ENCODE peak calls at places on chromosomes 1 and 21, in eight cellular contexts. J is ovary, H is A549, P is suprapubic skin, V is H1, F is transverse colon, D is sigmoid colon, U is esophagus muscularis mucosa. Y is an unnamed sample.

GRCh38 chr1:5996641-5997270 is 4.5 kb upstream of the NPHP4 start:
- DNase-seq in J (no peak), H (no peak), P (no peak), V (no peak), F (no peak), D (no peak), U (no peak), Y (no peak)

GRCh38 chr1:218344814-218345672 is at the start of gene TGFB2:
- DNase-seq in J (peak; percentile 49), H (peak; percentile 92), P (no peak), V (no peak), F (peak; percentile 21), D (peak; percentile 87), U (no peak), Y (peak; percentile 64)

GRCh38 chr21:44735821-44736220 is 24.4 kb upstream of the TSPEAR start:
- DNase-seq in J (no peak), H (no peak), P (peak; percentile 32), V (no peak), F (no peak), D (no peak), U (no peak), Y (no peak)

GRCh38 chr1:17195731-17196130 is 9.2 kb upstream of the PADI1 start:
- DNase-seq in J (no peak), H (no peak), P (no peak), V (no peak), F (no peak), D (peak; percentile 34), U (no peak), Y (no peak)

GRCh38 chr1:47483651-47484050 is 45.8 kb downstream of the FOXD2 start:
- DNase-seq in J (no peak), H (no peak), P (no peak), V (no peak), F (no peak), D (no peak), U (no peak), Y (no peak)

GRCh38 chr1:200888349-200888838 is 6.3 kb upstream of the INAVA start:
- DNase-seq in J (no peak), H (no peak), P (no peak), V (no peak), F (peak; percentile 69), D (peak; percentile 53), U (no peak), Y (no peak)

GRCh38 chr21:36859744-36860501 is 106.5 kb downstream of the HLCS start:
- DNase-seq in J (peak; percentile 21), H (peak; percentile 86), P (peak; percentile 83), V (peak; percentile 31), F (peak; percentile 79), D (peak; percentile 79), U (no peak), Y (peak; percentile 24)

GRCh38 chr1:30793209-30793608 is 35.6 kb upstream of the LAPTM5 start:
- DNase-seq in J (no peak), H (no peak), P (no peak), V (no peak), F (no peak), D (no peak), U (no peak), Y (no peak)

GRCh38 chr21:41602511-41602910 is 94.6 kb upstream of the TMPRSS2 start:
- DNase-seq in J (no peak), H (no peak), P (peak; percentile 36), V (no peak), F (no peak), D (peak; percentile 11), U (no peak), Y (no peak)

GRCh38 chr1:160837558-160838205 is 25.0 kb downstream of the CD244 start:
- DNase-seq in J (no peak), H (no peak), P (no peak), V (no peak), F (peak; percentile 68), D (no peak), U (no peak), Y (no peak)

GRCh38 chr1:97903626-97904025 is 17.2 kb downstream of the DPYD start:
- DNase-seq in J (no peak), H (no peak), P (no peak), V (no peak), F (no peak), D (no peak), U (no peak), Y (no peak)

GRCh38 chr1:59332983-59333382 is 36.1 kb downstream of the FGGY start:
- DNase-seq in J (no peak), H (no peak), P (no peak), V (no peak), F (no peak), D (no peak), U (peak; percentile 83), Y (no peak)

GRCh38 chr1:112298558-112298957 is 97.5 kb upstream of the CTTNBP2NL start:
- DNase-seq in J (no peak), H (peak; percentile 41), P (no peak), V (peak; percentile 47), F (peak; percentile 51), D (no peak), U (no peak), Y (peak; percentile 38)

GRCh38 chr1:156053770-156054499 is at the start of gene UBQLN4:
- DNase-seq in J (peak; percentile 87), H (peak; percentile 87), P (peak; percentile 90), V (no peak), F (peak; percentile 91), D (peak; percentile 96), U (peak; percentile 95), Y (peak; percentile 73)

GRCh38 chr1:156054500-156055342 is at the start of gene LAMTOR2:
- DNase-seq in J (peak; percentile 96), H (peak; percentile 97), P (peak; percentile 98), V (peak; percentile 91), F (peak; percentile 98), D (peak; percentile 98), U (peak; percentile 99), Y (peak; percentile 99)

GRCh38 chr1:156055343-156055645 is 712 bp downstream of the LAMTOR2 start:
- DNase-seq in J (no peak), H (no peak), P (no peak), V (no peak), F (no peak), D (no peak), U (no peak), Y (no peak)

GRCh38 chr1:156051011-156051725 is 2.4 kb downstream of the UBQLN4 start:
- DNase-seq in J (no peak), H (no peak), P (no peak), V (no peak), F (no peak), D (no peak), U (no peak), Y (no peak)

GRCh38 chr1:156052862-156053769 is 482 bp downstream of the UBQLN4 start:
- DNase-seq in J (peak; percentile 65), H (peak; percentile 80), P (peak; percentile 87), V (no peak), F (peak; percentile 68), D (peak; percentile 78), U (no peak), Y (peak; percentile 20)
- TF ChIP-seq EP300 in J (no peak), H (no peak), P (no peak), V (no peak), F (no peak), D (no peak), U (no peak), Y (no peak)

GRCh38 chr1:247184254-247184653 is 12.4 kb upstream of the ZNF124 start:
- DNase-seq in J (no peak), H (no peak), P (no peak), V (no peak), F (no peak), D (no peak), U (no peak), Y (no peak)

GRCh38 chr1:247193958-247194357 is 22.1 kb upstream of the ZNF124 start:
- DNase-seq in J (no peak), H (no peak), P (no peak), V (no peak), F (no peak), D (no peak), U (no peak), Y (no peak)

DNA sequence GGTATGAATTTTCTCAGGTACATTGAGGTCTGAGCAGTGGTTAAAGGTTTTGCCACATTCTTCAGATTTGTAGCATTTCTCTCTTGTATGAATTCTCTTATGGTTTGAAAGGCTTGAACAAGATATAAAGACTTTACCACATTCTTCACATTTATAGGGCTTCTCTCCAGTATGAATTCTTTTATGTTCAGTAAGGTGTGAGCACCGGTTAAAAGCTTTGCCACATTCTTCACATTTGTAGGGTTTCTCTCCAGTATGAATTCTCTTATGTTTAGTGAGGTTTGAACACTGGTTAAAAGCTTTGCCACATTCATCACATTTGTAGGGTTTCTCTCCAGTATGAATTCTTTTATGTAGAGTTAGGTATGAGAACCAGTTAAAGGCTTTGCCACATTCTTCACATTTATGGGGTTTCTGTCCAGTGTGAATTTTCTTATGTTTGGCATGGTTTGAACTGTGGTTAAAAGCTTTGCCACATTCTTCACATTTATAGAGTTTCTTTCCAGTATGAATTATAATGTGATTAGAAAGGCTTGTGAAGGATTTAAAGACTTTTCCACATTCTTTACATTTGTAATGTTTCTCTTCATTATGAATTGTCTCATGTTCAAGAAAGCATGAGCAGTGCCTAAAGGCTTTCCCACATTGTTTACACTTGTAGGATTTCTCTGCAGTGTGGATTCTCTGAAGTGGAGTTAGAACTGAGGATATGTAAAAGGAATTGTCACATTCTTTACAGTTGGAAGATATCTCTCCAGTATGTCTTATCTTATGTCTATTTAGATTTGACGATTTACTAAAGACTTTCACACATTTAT is 18.4 kb upstream of the ZNF124 start:
- DNase-seq in J (no peak), H (no peak), P (no peak), V (no peak), F (no peak), D (no peak), U (no peak), Y (no peak)
- H3K9me3 ChIP-seq in J (no peaks in the 10 kb centered on the region), H (peaks cover 89% of the 10 kb centered on the region), P (peaks cover 46% of the 10 kb centered on the region), V (peaks cover 22% of the 10 kb centered on the region), F (peaks cover 72% of the 10 kb centered on the region), D (no peaks in the 10 kb centered on the region), U (peaks cover 13% of the 10 kb centered on the region), Y (peaks cover 3% of the 10 kb centered on the region)

DNA sequence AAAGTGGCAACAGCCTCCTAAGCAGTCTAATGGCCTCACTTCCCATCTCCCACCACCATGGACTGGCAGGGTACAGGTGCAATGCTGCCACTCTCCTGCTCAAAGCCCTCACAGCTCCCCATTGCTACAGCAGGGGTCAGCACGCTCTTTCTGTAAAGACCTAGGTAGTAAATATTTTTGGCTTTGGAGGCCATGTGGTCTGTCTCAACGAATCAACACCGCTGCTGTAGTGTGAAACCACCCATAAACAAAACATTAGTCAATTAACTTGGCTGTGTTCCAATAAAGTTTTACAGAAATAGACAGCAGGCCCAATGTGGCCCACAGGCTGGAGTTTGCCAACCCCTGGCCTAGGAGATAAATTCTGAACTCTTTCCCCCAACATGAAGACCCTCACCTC is 44.6 kb upstream of the TMEM125 start:
- DNase-seq in J (no peak), H (no peak), P (no peak), V (no peak), F (no peak), D (no peak), U (no peak), Y (no peak)
- TF ChIP-seq EP300 in J (no peak), H (no peak), P (no peak), V (no peak), F (no peak), D (no peak), U (no peak), Y (no peak)

DNA sequence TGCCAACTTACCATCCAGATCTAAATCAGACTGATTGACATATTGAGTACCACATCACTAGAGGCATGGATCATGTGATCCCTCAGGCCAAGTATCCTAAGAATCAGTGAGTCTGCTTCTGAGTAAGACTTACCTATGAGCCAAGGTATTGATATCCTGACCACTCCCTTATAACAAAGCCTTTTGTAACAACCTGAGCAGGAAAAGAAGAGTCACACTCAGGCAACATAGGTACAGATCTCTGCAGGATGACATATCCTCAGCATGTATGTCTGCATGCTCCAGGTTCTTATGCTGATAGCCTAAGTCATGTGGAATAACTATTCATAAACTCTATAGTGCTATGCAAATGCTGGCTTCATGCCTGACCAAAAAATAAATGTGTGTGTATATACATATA is 2.3 kb upstream of the LCE1A start:
- DNase-seq in J (no peak), H (no peak), P (no peak), V (no peak), F (no peak), D (no peak), U (no peak), Y (no peak)
- H3K9me3 ChIP-seq in J (no peaks in the 10 kb centered on the region), H (no peaks in the 10 kb centered on the region), P (no peaks in the 10 kb centered on the region), V (peaks cover 64% of the 10 kb centered on the region), F (no peaks in the 10 kb centered on the region), D (no peaks in the 10 kb centered on the region), U (no peaks in the 10 kb centered on the region), Y (no peaks in the 10 kb centered on the region)

Y was measured in tibial nerve.